ENCODE peak calls at places on chromosomes 11 and 22, in four cellular contexts. F is mesendoderm, W is IMR-90, U is H1. K is an unnamed sample.

GRCh38 chr11:1057806-1058205 is 16.9 kb upstream of the MUC2 start:
- DNase-seq in W (no peak), U (no peak), F (no peak), K (no peak)

GRCh38 chr22:19988965-19989724 is 27.5 kb downstream of the ARVCF start:
- DNase-seq in F (no peak), W (no peak), U (no peak), K (no peak)

GRCh38 chr22:43479962-43480361 is 68.1 kb downstream of the MPPED1 start:
- DNase-seq in W (no peak), U (no peak), F (no peak), K (no peak)

GRCh38 chr11:9574806-9575530 is 1.5 kb downstream of the WEE1 start:
- DNase-seq in W (peak; percentile 87), U (peak; percentile 47), F (peak; percentile 91), K (peak; percentile 50)

GRCh38 chr11:76787271-76787670 is 4.1 kb downstream of the TSKU start:
- DNase-seq in F (no peak), U (no peak), W (no peak), K (no peak)

GRCh38 chr11:46896719-46897406 is 21.5 kb downstream of the LRP4 start:
- DNase-seq in U (no peak), F (peak; percentile 54), W (peak; percentile 37), K (no peak)

GRCh38 chr11:5123802-5124521 is 14.2 kb downstream of the OR52A5 start:
- DNase-seq in W (peak; percentile 76), F (peak; percentile 89), U (peak; percentile 86), K (peak; percentile 71)

GRCh38 chr11:35919244-35919643 is 24.6 kb upstream of the LDLRAD3 start:
- DNase-seq in U (no peak), W (peak; percentile 12), F (peak; percentile 13), K (no peak)

GRCh38 chr22:20999350-21000214 is 2.3 kb downstream of the THAP7 start:
- DNase-seq in W (no peak), F (no peak), U (no peak), K (no peak)

GRCh38 chr11:43639920-43640319 is 40.6 kb upstream of the HSD17B12 start:
- DNase-seq in F (no peak), U (no peak), W (no peak), K (no peak)

GRCh38 chr11:46380340-46381045 is 976 bp upstream of the MDK start:
- DNase-seq in U (peak; percentile 92), W (no peak), F (peak; percentile 90), K (peak; percentile 89)

GRCh38 chr11:46295312-46295995 is 18.0 kb downstream of the CREB3L1 start:
- DNase-seq in F (peak; percentile 93), U (peak; percentile 92), W (peak; percentile 72), K (peak; percentile 91)

GRCh38 chr11:64357904-64358535 is 942 bp upstream of the RPS6KA4 start:
- DNase-seq in W (no peak), F (no peak), U (peak; percentile 51), K (no peak)

GRCh38 chr11:46489668-46490560 is 98.3 kb upstream of the CHRM4 start:
- DNase-seq in U (no peak), W (peak; percentile 69), F (peak; percentile 79), K (peak; percentile 49)

GRCh38 chr11:48096588-48097525 is 116.5 kb downstream of the PTPRJ start:
- DNase-seq in W (peak; percentile 39), F (peak; percentile 93), U (peak; percentile 52), K (no peak)

GRCh38 chr22:24894220-24894975 is 52.1 kb downstream of the LHFPL7 start:
- DNase-seq in F (peak; percentile 29), W (peak; percentile 68), U (no peak), K (no peak)

GRCh38 chr11:117217141-117217609 is 14.7 kb downstream of the PCSK7 start:
- DNase-seq in F (peak; percentile 40), W (peak; percentile 88), U (no peak), K (no peak)

GRCh38 chr22:37640591-37641250 is 1.3 kb downstream of the SH3BP1 start:
- DNase-seq in W (no peak), U (no peak), F (no peak), K (no peak)

GRCh38 chr11:15233386-15233785 is 118.7 kb downstream of the INSC start:
- DNase-seq in U (no peak), W (no peak), F (no peak), K (no peak)

GRCh38 chr11:61918251-61919112 is 1.1 kb upstream of the RAB3IL1 start:
- DNase-seq in F (no peak), U (no peak), W (no peak), K (no peak)

GRCh38 chr22:42328130-42328821 is 57.8 kb upstream of the TCF20 start:
- DNase-seq in F (no peak), U (no peak), W (no peak), K (no peak)

GRCh38 chr11:30488304-30488998 is 97.7 kb downstream of the MPPED2 start:
- DNase-seq in W (peak; percentile 81), F (no peak), U (no peak), K (no peak)

GRCh38 chr11:66848671-66849500 is 5.6 kb downstream of the RCE1 start:
- DNase-seq in U (no peak), W (no peak), F (no peak), K (no peak)

GRCh38 chr11:8459711-8460399 is 134.2 kb downstream of the STK33 start:
- DNase-seq in F (no peak), W (no peak), U (no peak), K (no peak)

DNA sequence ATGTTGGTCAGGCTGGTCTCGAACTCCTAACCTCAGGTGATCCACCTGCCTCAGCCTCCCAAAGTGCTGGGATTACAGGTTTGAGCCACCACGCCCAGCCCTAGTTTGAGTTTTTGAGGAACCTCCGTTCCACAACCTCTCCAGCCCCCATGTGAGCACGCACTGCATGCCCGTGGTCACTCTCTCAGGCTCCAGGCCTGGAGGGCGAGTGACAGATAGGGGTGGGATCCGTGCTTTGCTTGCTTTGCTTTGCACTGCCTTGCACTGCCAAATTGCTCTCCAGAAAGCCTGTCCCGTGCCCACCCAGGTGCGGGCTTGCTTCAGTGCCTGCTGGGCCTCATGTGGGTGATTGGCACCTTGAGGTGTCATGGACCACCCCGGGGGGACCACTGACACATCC is 29.9 kb downstream of the FGF4 start:
- DNase-seq in U (no peak), W (no peak), F (no peak), K (no peak)
- H3K4ac ChIP-seq in U (no peak overlapping the region), W (no peak overlapping the region), F (peak overlapping the region; percentile 4), K (no peak overlapping the region)

GRCh38 chr11:92738281-92738680 is 231.2 kb upstream of the MTNR1B start:
- DNase-seq in W (no peak), U (no peak), F (no peak), K (no peak)
- H3K56ac ChIP-seq in W (no peak overlapping the region), U (no peak overlapping the region), F (no peak overlapping the region), K (no peak overlapping the region)

DNA sequence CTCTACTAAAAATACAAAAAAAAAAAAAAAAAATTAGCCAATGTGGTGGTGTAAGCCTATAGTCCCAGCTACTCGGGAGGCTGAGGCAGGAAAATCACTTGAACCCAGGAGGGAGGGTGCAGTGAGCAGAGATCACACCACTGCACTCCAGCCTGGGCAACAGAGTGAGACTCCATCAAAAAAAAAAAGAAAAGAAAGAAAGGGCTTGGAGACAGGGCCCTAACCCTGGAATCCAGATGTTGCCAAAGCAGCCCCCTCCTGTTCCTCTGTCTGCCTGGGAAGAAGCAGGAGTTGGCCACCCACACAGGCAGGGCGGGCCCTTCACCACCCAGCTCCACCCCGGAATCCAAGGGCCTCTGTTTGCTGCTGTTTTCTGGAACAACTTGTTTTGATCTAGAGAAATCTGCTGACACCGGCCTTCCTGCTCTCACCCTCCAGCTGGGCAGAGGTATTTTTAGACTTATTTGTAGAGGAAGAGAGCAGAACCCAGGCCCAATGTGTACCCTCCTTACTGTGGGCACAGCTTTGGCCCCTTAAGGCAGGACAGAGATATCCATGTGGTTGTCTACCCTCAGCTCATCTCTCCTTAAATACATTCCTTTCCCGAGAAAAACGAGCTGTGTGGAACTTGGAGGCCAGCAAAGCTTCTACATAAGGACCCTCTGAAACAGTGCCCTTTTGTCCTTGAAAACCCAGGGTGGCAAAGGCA is 2.7 kb upstream of the NEAT1 start:
- DNase-seq in F (peak; percentile 65), W (peak; percentile 89), U (peak; percentile 52), K (peak; percentile 80)
- H3K4ac ChIP-seq in F (peak overlapping the region; percentile 59), W (peak overlapping the region; percentile 100), U (peak overlapping the region; percentile 76), K (no peak overlapping the region)

GRCh38 chr11:125091247-125091876 is 20.1 kb downstream of the TMEM218 start:
- DNase-seq in W (peak; percentile 77), U (no peak), F (peak; percentile 87), K (peak; percentile 68)
- H3K56ac ChIP-seq in W (no peak overlapping the region), U (no peak overlapping the region), F (peak overlapping the region; percentile 74), K (no peak overlapping the region)